ENCODE peak calls at places on chromosomes 13 and 19, in four cellular contexts. One of them, this sample, is unnamed.

GRCh38 chr13:97477824-97478223 is 43.9 kb downstream of the RAP2A start:
- DNase-seq in HepG2: no peak
- DNase-seq in K562: no peak
- DNase-seq in SK-N-SH: no peak
- DNase-seq in this sample: no peak

GRCh38 chr13:91406619-91407018 is 8.2 kb downstream of the GPC5 start:
- DNase-seq in K562: peak; percentile 93
- DNase-seq in SK-N-SH: peak; percentile 21
- DNase-seq in HepG2: peak; percentile 79
- DNase-seq in this sample: peak; percentile 53

GRCh38 chr13:30616927-30617314 is 799 bp upstream of the USPL1 start:
- DNase-seq in HepG2: peak; percentile 90
- DNase-seq in SK-N-SH: peak; percentile 64
- DNase-seq in K562: peak; percentile 82
- DNase-seq in this sample: no peak

GRCh38 chr13:20192470-20193141 is at the start of gene GJB2:
- DNase-seq in K562: no peak
- DNase-seq in HepG2: no peak
- DNase-seq in SK-N-SH: peak; percentile 51
- DNase-seq in this sample: peak; percentile 28

GRCh38 chr13:54511356-54511755 is 1482.7 kb downstream of the OLFM4 start:
- DNase-seq in K562: no peak
- DNase-seq in SK-N-SH: no peak
- DNase-seq in HepG2: no peak
- DNase-seq in this sample: no peak

GRCh38 chr13:110024646-110024980 is 238.2 kb upstream of the IRS2 start:
- DNase-seq in K562: no peak
- DNase-seq in HepG2: no peak
- DNase-seq in SK-N-SH: no peak
- DNase-seq in this sample: no peak

GRCh38 chr19:49718511-49718910 is 27.6 kb downstream of the CPT1C start:
- DNase-seq in HepG2: no peak
- DNase-seq in K562: no peak
- DNase-seq in SK-N-SH: no peak
- DNase-seq in this sample: no peak

GRCh38 chr13:23570931-23571330 is 719 bp downstream of the TNFRSF19 start:
- DNase-seq in HepG2: peak; percentile 51
- DNase-seq in SK-N-SH: no peak
- DNase-seq in K562: no peak
- DNase-seq in this sample: no peak

GRCh38 chr13:110616103-110617101 is 1.1 kb downstream of the NAXD start:
- DNase-seq in SK-N-SH: peak; percentile 56
- DNase-seq in HepG2: peak; percentile 26
- DNase-seq in K562: peak; percentile 59
- DNase-seq in this sample: peak; percentile 31

GRCh38 chr19:54158812-54159351 is 639 bp downstream of the LENG1 start:
- DNase-seq in SK-N-SH: no peak
- DNase-seq in HepG2: no peak
- DNase-seq in K562: peak; percentile 49
- DNase-seq in this sample: no peak

GRCh38 chr13:101556676-101557121 is 104.2 kb downstream of the ITGBL1 start:
- DNase-seq in K562: no peak
- DNase-seq in HepG2: no peak
- DNase-seq in SK-N-SH: peak; percentile 17
- DNase-seq in this sample: no peak

GRCh38 chr19:16160943-16161560 is 12.3 kb downstream of the CIB3 start:
- DNase-seq in SK-N-SH: no peak
- DNase-seq in K562: peak; percentile 50
- DNase-seq in HepG2: peak; percentile 30
- DNase-seq in this sample: no peak

GRCh38 chr19:55519461-55520311 is 17.2 kb downstream of the SBK2 start:
- DNase-seq in HepG2: peak; percentile 11
- DNase-seq in K562: peak; percentile 41
- DNase-seq in SK-N-SH: no peak
- DNase-seq in this sample: no peak

GRCh38 chr13:102903659-102904407 is 58.0 kb downstream of the ERCC5 start:
- DNase-seq in SK-N-SH: peak; percentile 28
- DNase-seq in HepG2: no peak
- DNase-seq in K562: peak; percentile 17
- DNase-seq in this sample: no peak

GRCh38 chr19:47130120-47130588 is 481 bp upstream of the SAE1 start:
- DNase-seq in K562: no peak
- DNase-seq in HepG2: no peak
- DNase-seq in SK-N-SH: no peak
- DNase-seq in this sample: no peak

GRCh38 chr13:27917121-27917947 is 2.5 kb upstream of the PDX1 start:
- DNase-seq in SK-N-SH: no peak
- DNase-seq in K562: no peak
- DNase-seq in HepG2: no peak
- DNase-seq in this sample: peak; percentile 45

GRCh38 chr13:71210861-71211260 is 656.1 kb downstream of the DACH1 start:
- DNase-seq in HepG2: no peak
- DNase-seq in SK-N-SH: no peak
- DNase-seq in K562: no peak
- DNase-seq in this sample: no peak

GRCh38 chr19:43479226-43479625 is 13.8 kb upstream of the LYPD3 start:
- DNase-seq in K562: no peak
- DNase-seq in SK-N-SH: no peak
- DNase-seq in HepG2: no peak
- DNase-seq in this sample: no peak

GRCh38 chr13:109468123-109468522 is 318.3 kb downstream of the IRS2 start:
- DNase-seq in SK-N-SH: no peak
- DNase-seq in HepG2: no peak
- DNase-seq in K562: no peak
- DNase-seq in this sample: no peak

GRCh38 chr19:51595190-51595589 is 24.1 kb downstream of the ZNF175 start:
- DNase-seq in HepG2: no peak
- DNase-seq in K562: peak; percentile 51
- DNase-seq in SK-N-SH: no peak
- DNase-seq in this sample: no peak

GRCh38 chr13:49533586-49534269 is 38.0 kb downstream of the PHF11 start:
- DNase-seq in K562: no peak
- DNase-seq in SK-N-SH: no peak
- DNase-seq in HepG2: no peak
- DNase-seq in this sample: no peak

GRCh38 chr13:41458187-41458938 is 1.0 kb downstream of the RGCC start:
- DNase-seq in HepG2: no peak
- DNase-seq in K562: peak; percentile 70
- DNase-seq in SK-N-SH: peak; percentile 56
- DNase-seq in this sample: peak; percentile 32

GRCh38 chr19:53019684-53020083 is 6.0 kb downstream of the ERVV-1 start:
- DNase-seq in HepG2: no peak
- DNase-seq in K562: peak; percentile 37
- DNase-seq in SK-N-SH: no peak
- DNase-seq in this sample: peak; percentile 89

GRCh38 chr13:44052843-44053607 is 173.3 kb downstream of the LACC1 start:
- DNase-seq in K562: no peak
- DNase-seq in HepG2: no peak
- DNase-seq in SK-N-SH: no peak
- DNase-seq in this sample: peak; percentile 29

GRCh38 chr19:19470579-19470978 is 44.8 kb downstream of the TSSK6 start:
- DNase-seq in HepG2: no peak
- DNase-seq in K562: no peak
- DNase-seq in SK-N-SH: no peak
- DNase-seq in this sample: no peak

GRCh38 chr19:2428027-2428690 is 773 bp upstream of the TIMM13 start:
- DNase-seq in HepG2: no peak
- DNase-seq in SK-N-SH: peak; percentile 48
- DNase-seq in K562: peak; percentile 54
- DNase-seq in this sample: peak; percentile 68

GRCh38 chr13:45328661-45329105 is 12.3 kb downstream of the TPT1 start:
- DNase-seq in SK-N-SH: no peak
- DNase-seq in K562: no peak
- DNase-seq in HepG2: no peak
- DNase-seq in this sample: no peak

GRCh38 chr13:114148521-114148855 is 16.1 kb upstream of the RASA3 start:
- DNase-seq in HepG2: no peak
- DNase-seq in K562: no peak
- DNase-seq in SK-N-SH: peak; percentile 16
- DNase-seq in this sample: no peak

DNA sequence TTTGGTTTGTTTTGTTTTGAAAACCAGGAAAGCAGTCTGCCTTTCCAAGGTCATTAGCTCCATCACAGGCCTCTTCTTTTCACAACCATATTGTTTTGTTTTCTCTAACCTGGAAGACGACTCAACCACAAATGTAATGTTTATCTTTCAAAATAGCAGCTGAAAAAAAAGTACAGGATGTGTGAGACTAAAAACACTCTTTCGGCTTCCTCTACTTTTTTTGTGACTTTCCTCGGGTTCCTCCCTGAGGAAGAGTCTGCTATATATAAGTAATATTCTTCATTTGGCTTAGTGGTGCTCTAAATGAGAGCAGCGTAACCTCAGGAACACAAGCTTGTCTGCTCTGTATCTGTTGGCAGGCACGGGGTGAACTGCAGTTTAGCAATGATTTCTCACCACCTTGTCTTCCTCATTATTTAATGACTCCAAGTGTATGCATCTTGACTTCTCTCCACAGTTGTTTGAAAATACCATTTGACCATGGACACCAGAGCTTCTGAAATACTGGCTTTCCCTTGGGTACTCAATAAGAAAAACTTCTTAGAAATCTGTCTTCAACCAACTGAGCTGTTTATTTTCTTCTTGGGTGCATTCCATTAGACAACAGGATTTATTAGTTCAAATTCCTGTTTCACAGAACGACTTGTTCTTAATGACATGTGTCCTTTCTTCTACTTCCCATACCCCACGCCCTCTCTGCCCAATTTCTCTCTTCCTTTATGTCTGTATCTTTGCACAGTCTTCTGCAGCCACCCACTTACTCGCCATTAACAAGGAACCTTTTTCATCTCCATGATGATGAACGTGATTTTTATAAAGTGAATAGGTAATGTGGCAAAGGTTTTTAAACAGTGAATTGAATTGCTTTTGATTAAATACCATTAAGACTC is 11.5 kb upstream of the ITM2B start:
- DNase-seq in SK-N-SH: no peak
- DNase-seq in K562: no peak
- DNase-seq in HepG2: no peak
- DNase-seq in this sample: no peak
- TF ChIP-seq FOXJ3 in SK-N-SH: no peak
- TF ChIP-seq FOXJ3 in K562: no peak
- TF ChIP-seq FOXJ3 in HepG2: no peak
- TF ChIP-seq FOXJ3 in this sample: no peak

DNA sequence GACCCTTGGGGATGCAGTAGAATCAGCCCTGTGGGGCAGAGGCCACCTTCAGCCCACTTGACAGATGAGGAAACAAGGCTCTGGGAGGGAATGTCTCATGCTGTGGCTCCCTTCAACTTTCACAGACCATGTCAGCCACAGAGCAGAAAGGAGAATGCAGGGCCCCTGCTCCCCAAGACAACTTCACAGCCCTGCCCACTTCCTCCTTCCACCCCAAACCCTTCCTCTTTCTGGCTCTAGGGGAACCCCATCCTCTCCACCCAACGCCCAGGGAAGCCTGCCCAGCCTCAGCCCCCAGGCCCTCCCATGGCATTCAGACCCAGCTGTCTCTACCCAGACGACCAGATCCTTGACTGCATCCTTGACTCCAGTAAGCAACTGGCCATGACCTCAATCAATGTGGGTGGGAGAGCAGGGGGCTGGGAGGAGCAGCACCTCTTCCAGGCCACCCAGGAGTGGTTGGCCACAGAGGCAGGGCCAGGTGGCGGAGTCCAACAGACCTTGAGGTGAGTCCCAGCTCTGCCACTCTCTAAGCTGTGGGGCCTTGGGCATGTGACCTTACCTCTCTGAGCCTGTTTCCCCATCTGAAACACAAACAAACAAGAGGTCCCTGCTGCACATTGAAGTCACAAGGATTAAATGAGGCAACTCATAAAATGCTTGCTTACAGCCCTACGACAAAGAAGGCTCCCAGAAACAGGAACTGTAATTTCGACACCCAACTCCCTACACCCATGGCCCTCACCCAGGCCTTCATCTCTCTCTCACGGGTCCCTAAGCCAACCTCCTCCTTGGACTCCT is 15.8 kb downstream of the DEDD2 start:
- DNase-seq in HepG2: no peak
- DNase-seq in SK-N-SH: no peak
- DNase-seq in K562: no peak
- DNase-seq in this sample: no peak
- TF ChIP-seq FOXJ3 in HepG2: no peak
- TF ChIP-seq FOXJ3 in SK-N-SH: no peak
- TF ChIP-seq FOXJ3 in K562: no peak
- TF ChIP-seq FOXJ3 in this sample: no peak

GRCh38 chr19:8986296-8986695 is 23.9 kb downstream of the MUC16 start:
- DNase-seq in HepG2: no peak
- DNase-seq in SK-N-SH: no peak
- DNase-seq in K562: no peak
- DNase-seq in this sample: no peak

DNA sequence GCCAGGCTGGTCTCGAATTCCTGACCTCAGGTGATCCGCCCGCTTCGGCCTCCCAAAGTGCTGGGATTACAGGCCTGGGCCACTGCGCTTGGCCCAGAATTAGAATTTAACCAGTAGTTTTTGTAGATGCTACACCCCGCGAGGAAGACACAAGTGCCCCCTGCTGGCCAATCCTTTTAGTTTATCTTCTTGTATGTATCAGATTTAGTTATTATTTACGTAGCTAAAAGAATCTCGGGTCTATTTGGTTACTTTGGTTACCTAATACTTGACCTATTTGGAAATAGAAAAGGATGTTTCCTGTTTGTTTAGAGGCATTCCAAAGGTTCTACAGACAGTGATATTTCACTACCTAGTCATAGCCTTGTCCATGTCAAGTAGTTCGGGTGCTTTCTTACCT is 22.0 kb downstream of the MUC16 start:
- DNase-seq in K562: peak; percentile 56
- DNase-seq in HepG2: no peak
- DNase-seq in SK-N-SH: no peak
- DNase-seq in this sample: peak; percentile 19
- TF ChIP-seq FOXJ3 in K562: no peak
- TF ChIP-seq FOXJ3 in HepG2: no peak
- TF ChIP-seq FOXJ3 in SK-N-SH: no peak
- TF ChIP-seq FOXJ3 in this sample: no peak

DNA sequence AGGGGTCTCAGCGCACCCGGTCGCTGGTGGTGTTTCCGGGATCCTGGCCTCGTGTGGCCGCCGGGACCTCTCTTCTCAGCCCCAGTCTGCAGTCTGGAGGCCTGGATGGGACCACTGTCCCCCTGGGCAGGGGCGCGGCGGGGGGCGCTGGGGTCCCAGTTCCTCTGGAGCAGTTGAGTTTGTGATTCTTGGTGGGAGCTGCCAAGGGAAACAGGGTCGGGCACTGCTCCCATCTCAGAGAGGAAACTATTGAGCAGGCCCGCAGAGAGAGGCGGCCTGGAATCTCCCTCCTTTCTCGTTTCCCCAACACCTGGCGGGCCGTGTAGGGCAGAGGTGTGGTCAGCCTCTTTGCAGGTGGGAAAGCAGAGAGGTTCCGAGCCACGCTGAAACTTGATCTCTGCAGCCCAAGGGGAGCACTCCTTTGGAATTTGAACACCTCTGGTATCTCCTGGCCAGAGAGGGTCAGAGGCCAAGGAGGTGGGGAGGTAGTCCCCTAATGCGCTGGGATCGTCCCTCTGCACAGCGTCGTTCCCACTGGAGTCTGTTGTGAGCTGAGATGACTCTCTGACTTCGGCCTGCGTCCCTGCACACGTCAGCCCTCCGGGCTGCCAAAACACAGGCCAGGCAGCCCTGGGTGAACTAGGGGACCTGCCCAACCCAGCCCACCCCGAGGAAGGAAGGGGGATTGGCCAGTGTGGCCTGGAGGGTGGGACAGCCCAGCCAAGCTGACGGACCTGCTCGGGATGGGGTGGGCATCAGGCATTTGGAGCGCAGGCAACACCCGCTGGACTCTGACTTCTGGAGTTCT is 769 bp downstream of the PLEKHF1 start:
- DNase-seq in K562: peak; percentile 33
- DNase-seq in HepG2: no peak
- DNase-seq in SK-N-SH: peak; percentile 70
- DNase-seq in this sample: peak; percentile 64
- TF ChIP-seq FOXJ3 in K562: no peak
- TF ChIP-seq FOXJ3 in HepG2: no peak
- TF ChIP-seq FOXJ3 in SK-N-SH: no peak
- TF ChIP-seq FOXJ3 in this sample: no peak